ENCODE peak calls at places on chromosomes 7 and 10, in eight cellular contexts. One of them, this sample, is unnamed.

GRCh38 chr10:91347529-91347928 is 62.6 kb upstream of the HECTD2 start:
- DNase-seq in endothelial cell: no peak
- DNase-seq in endothelial cell of umbilical vein: no peak
- DNase-seq in GM12865: no peak
- DNase-seq in SK-N-SH: no peak
- DNase-seq in fibroblast of mammary gland: peak
- DNase-seq in foreskin fibroblast: peak
- DNase-seq in GM13977: no peak
- DNase-seq in this sample: no peak

GRCh38 chr7:55571534-55572377 is 546 bp downstream of the VOPP1 start:
- DNase-seq in SK-N-SH: peak
- DNase-seq in foreskin fibroblast: peak
- DNase-seq in endothelial cell of umbilical vein: peak
- DNase-seq in fibroblast of mammary gland: peak
- DNase-seq in endothelial cell: peak
- DNase-seq in GM13977: peak
- DNase-seq in GM12865: peak
- DNase-seq in this sample: peak

GRCh38 chr7:142776206-142776844 is 5.6 kb downstream of the PRSS2 start:
- DNase-seq in endothelial cell: no peak
- DNase-seq in fibroblast of mammary gland: peak
- DNase-seq in GM12865: no peak
- DNase-seq in SK-N-SH: no peak
- DNase-seq in foreskin fibroblast: peak
- DNase-seq in endothelial cell of umbilical vein: peak
- DNase-seq in GM13977: no peak
- DNase-seq in this sample: no peak

GRCh38 chr7:28698744-28699291 is 259.3 kb downstream of the TRIL start:
- DNase-seq in endothelial cell: no peak
- DNase-seq in GM12865: peak
- DNase-seq in endothelial cell of umbilical vein: no peak
- DNase-seq in foreskin fibroblast: no peak
- DNase-seq in fibroblast of mammary gland: no peak
- DNase-seq in SK-N-SH: no peak
- DNase-seq in GM13977: no peak
- DNase-seq in this sample: no peak

GRCh38 chr10:34049469-34049868 is 715.0 kb upstream of the NRP1 start:
- DNase-seq in GM13977: no peak
- DNase-seq in foreskin fibroblast: no peak
- DNase-seq in SK-N-SH: no peak
- DNase-seq in fibroblast of mammary gland: peak
- DNase-seq in GM12865: no peak
- DNase-seq in endothelial cell of umbilical vein: no peak
- DNase-seq in endothelial cell: no peak
- DNase-seq in this sample: no peak

GRCh38 chr10:33476757-33477273 is 142.3 kb upstream of the NRP1 start:
- DNase-seq in fibroblast of mammary gland: no peak
- DNase-seq in endothelial cell: no peak
- DNase-seq in GM13977: no peak
- DNase-seq in endothelial cell of umbilical vein: no peak
- DNase-seq in SK-N-SH: peak
- DNase-seq in foreskin fibroblast: no peak
- DNase-seq in GM12865: no peak
- DNase-seq in this sample: no peak

GRCh38 chr10:44978570-44979280 is at the start of gene DEPP1:
- DNase-seq in endothelial cell: peak
- DNase-seq in SK-N-SH: peak
- DNase-seq in endothelial cell of umbilical vein: peak
- DNase-seq in foreskin fibroblast: peak
- DNase-seq in GM12865: peak
- DNase-seq in fibroblast of mammary gland: peak
- DNase-seq in GM13977: no peak
- DNase-seq in this sample: peak

GRCh38 chr7:146956323-146956722 is 839.7 kb downstream of the CNTNAP2 start:
- DNase-seq in fibroblast of mammary gland: no peak
- DNase-seq in GM12865: no peak
- DNase-seq in SK-N-SH: no peak
- DNase-seq in endothelial cell: no peak
- DNase-seq in foreskin fibroblast: no peak
- DNase-seq in endothelial cell of umbilical vein: no peak
- DNase-seq in GM13977: no peak
- DNase-seq in this sample: no peak

GRCh38 chr7:66847879-66848810 is 72.9 kb upstream of the TMEM248 start:
- DNase-seq in GM12865: no peak
- DNase-seq in foreskin fibroblast: peak
- DNase-seq in endothelial cell: no peak
- DNase-seq in SK-N-SH: no peak
- DNase-seq in endothelial cell of umbilical vein: peak
- DNase-seq in GM13977: no peak
- DNase-seq in fibroblast of mammary gland: peak
- DNase-seq in this sample: no peak

GRCh38 chr10:97185326-97186058 is at the start of gene SLIT1:
- DNase-seq in fibroblast of mammary gland: no peak
- DNase-seq in foreskin fibroblast: no peak
- DNase-seq in GM13977: no peak
- DNase-seq in endothelial cell: peak
- DNase-seq in GM12865: no peak
- DNase-seq in endothelial cell of umbilical vein: no peak
- DNase-seq in SK-N-SH: peak
- DNase-seq in this sample: no peak

GRCh38 chr10:31816318-31816717 is 112.3 kb downstream of the ARHGAP12 start:
- DNase-seq in GM13977: no peak
- DNase-seq in foreskin fibroblast: peak
- DNase-seq in SK-N-SH: no peak
- DNase-seq in endothelial cell: no peak
- DNase-seq in fibroblast of mammary gland: no peak
- DNase-seq in GM12865: no peak
- DNase-seq in endothelial cell of umbilical vein: no peak
- DNase-seq in this sample: no peak

GRCh38 chr7:143507094-143507518 is 29.4 kb downstream of the TAS2R41 start:
- DNase-seq in SK-N-SH: no peak
- DNase-seq in foreskin fibroblast: no peak
- DNase-seq in endothelial cell of umbilical vein: no peak
- DNase-seq in GM13977: no peak
- DNase-seq in GM12865: no peak
- DNase-seq in fibroblast of mammary gland: peak
- DNase-seq in endothelial cell: no peak
- DNase-seq in this sample: no peak

GRCh38 chr10:98062424-98062823 is 32.0 kb upstream of the CRTAC1 start:
- DNase-seq in fibroblast of mammary gland: no peak
- DNase-seq in SK-N-SH: no peak
- DNase-seq in endothelial cell of umbilical vein: no peak
- DNase-seq in endothelial cell: no peak
- DNase-seq in GM12865: no peak
- DNase-seq in foreskin fibroblast: no peak
- DNase-seq in GM13977: no peak
- DNase-seq in this sample: no peak

GRCh38 chr10:18216482-18216881 is 76.3 kb downstream of the CACNB2 start:
- DNase-seq in GM12865: peak
- DNase-seq in endothelial cell: no peak
- DNase-seq in SK-N-SH: peak
- DNase-seq in foreskin fibroblast: peak
- DNase-seq in endothelial cell of umbilical vein: peak
- DNase-seq in GM13977: no peak
- DNase-seq in fibroblast of mammary gland: peak
- DNase-seq in this sample: no peak
- TF ChIP-seq CTCF in GM12865: peak
- TF ChIP-seq CTCF in endothelial cell: no peak
- TF ChIP-seq CTCF in SK-N-SH: peak
- TF ChIP-seq CTCF in foreskin fibroblast: peak
- TF ChIP-seq CTCF in endothelial cell of umbilical vein: peak
- TF ChIP-seq CTCF in GM13977: peak
- TF ChIP-seq CTCF in fibroblast of mammary gland: peak
- TF ChIP-seq CTCF in this sample: no peak

DNA sequence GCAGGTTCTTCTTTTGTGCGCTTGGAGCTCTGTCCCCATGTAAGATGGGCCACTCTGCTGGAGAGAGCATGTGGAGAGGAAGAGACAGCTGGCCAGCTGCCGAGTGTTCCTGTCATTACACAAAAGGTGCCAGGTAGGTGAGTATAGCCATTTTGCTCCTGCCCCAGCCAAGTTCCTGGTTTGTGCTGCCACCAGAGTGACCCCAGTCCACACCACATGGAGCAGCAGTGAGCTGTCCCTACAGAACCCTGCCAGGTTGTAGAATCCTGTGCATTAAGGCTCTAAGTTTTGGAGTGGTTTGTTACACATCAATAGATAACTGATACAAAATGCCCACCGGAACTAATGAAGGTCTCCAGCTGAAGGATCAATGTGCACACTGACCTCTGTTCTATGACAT is 84.6 kb upstream of the GHITM start:
- DNase-seq in endothelial cell: no peak
- DNase-seq in SK-N-SH: no peak
- DNase-seq in foreskin fibroblast: no peak
- DNase-seq in endothelial cell of umbilical vein: no peak
- DNase-seq in GM13977: no peak
- DNase-seq in fibroblast of mammary gland: no peak
- DNase-seq in GM12865: no peak
- DNase-seq in this sample: no peak
- TF ChIP-seq CTCF in endothelial cell: no peak
- TF ChIP-seq CTCF in SK-N-SH: no peak
- TF ChIP-seq CTCF in foreskin fibroblast: no peak
- TF ChIP-seq CTCF in endothelial cell of umbilical vein: no peak
- TF ChIP-seq CTCF in GM13977: peak
- TF ChIP-seq CTCF in fibroblast of mammary gland: no peak
- TF ChIP-seq CTCF in GM12865: no peak
- TF ChIP-seq CTCF in this sample: no peak

GRCh38 chr10:14604181-14605142 is 170.2 kb downstream of the FAM107B start:
- DNase-seq in GM12865: peak
- DNase-seq in GM13977: peak
- DNase-seq in endothelial cell: peak
- DNase-seq in endothelial cell of umbilical vein: peak
- DNase-seq in SK-N-SH: peak
- DNase-seq in fibroblast of mammary gland: peak
- DNase-seq in foreskin fibroblast: peak
- DNase-seq in this sample: peak

GRCh38 chr10:14603539-14604102 is 171.1 kb downstream of the FAM107B start:
- DNase-seq in SK-N-SH: peak
- DNase-seq in GM13977: no peak
- DNase-seq in foreskin fibroblast: peak
- DNase-seq in endothelial cell of umbilical vein: no peak
- DNase-seq in endothelial cell: no peak
- DNase-seq in fibroblast of mammary gland: no peak
- DNase-seq in GM12865: no peak
- DNase-seq in this sample: no peak

GRCh38 chr10:14600065-14600464 is 174.6 kb downstream of the FAM107B start:
- DNase-seq in GM12865: no peak
- DNase-seq in GM13977: no peak
- DNase-seq in endothelial cell of umbilical vein: no peak
- DNase-seq in endothelial cell: no peak
- DNase-seq in foreskin fibroblast: no peak
- DNase-seq in fibroblast of mammary gland: no peak
- DNase-seq in SK-N-SH: no peak
- DNase-seq in this sample: no peak

GRCh38 chr10:14602807-14603538 is 171.7 kb downstream of the FAM107B start:
- DNase-seq in endothelial cell of umbilical vein: peak
- DNase-seq in GM13977: no peak
- DNase-seq in GM12865: no peak
- DNase-seq in fibroblast of mammary gland: no peak
- DNase-seq in foreskin fibroblast: no peak
- DNase-seq in endothelial cell: no peak
- DNase-seq in SK-N-SH: no peak
- DNase-seq in this sample: no peak

GRCh38 chr10:14601872-14602725 is 172.6 kb downstream of the FAM107B start:
- DNase-seq in fibroblast of mammary gland: peak
- DNase-seq in endothelial cell: no peak
- DNase-seq in SK-N-SH: no peak
- DNase-seq in GM12865: peak
- DNase-seq in endothelial cell of umbilical vein: peak
- DNase-seq in GM13977: peak
- DNase-seq in foreskin fibroblast: peak
- DNase-seq in this sample: peak
- TF ChIP-seq CTCF in fibroblast of mammary gland: no peak
- TF ChIP-seq CTCF in endothelial cell: no peak
- TF ChIP-seq CTCF in SK-N-SH: no peak
- TF ChIP-seq CTCF in GM12865: no peak
- TF ChIP-seq CTCF in endothelial cell of umbilical vein: peak
- TF ChIP-seq CTCF in GM13977: peak
- TF ChIP-seq CTCF in foreskin fibroblast: no peak
- TF ChIP-seq CTCF in this sample: no peak

GRCh38 chr10:3290550-3290949 is 118.0 kb upstream of the PITRM1 start:
- DNase-seq in GM12865: no peak
- DNase-seq in endothelial cell: no peak
- DNase-seq in fibroblast of mammary gland: no peak
- DNase-seq in GM13977: no peak
- DNase-seq in SK-N-SH: no peak
- DNase-seq in foreskin fibroblast: no peak
- DNase-seq in endothelial cell of umbilical vein: no peak
- DNase-seq in this sample: peak

GRCh38 chr10:3281911-3282310 is 109.3 kb upstream of the PITRM1 start:
- DNase-seq in GM12865: no peak
- DNase-seq in foreskin fibroblast: no peak
- DNase-seq in SK-N-SH: no peak
- DNase-seq in GM13977: no peak
- DNase-seq in endothelial cell: no peak
- DNase-seq in fibroblast of mammary gland: no peak
- DNase-seq in endothelial cell of umbilical vein: no peak
- DNase-seq in this sample: no peak

GRCh38 chr10:3292601-3293000 is 120.0 kb upstream of the PITRM1 start:
- DNase-seq in GM12865: no peak
- DNase-seq in foreskin fibroblast: peak
- DNase-seq in fibroblast of mammary gland: peak
- DNase-seq in endothelial cell of umbilical vein: peak
- DNase-seq in GM13977: no peak
- DNase-seq in endothelial cell: no peak
- DNase-seq in SK-N-SH: no peak
- DNase-seq in this sample: no peak

GRCh38 chr10:3282341-3282740 is 109.8 kb upstream of the PITRM1 start:
- DNase-seq in GM12865: no peak
- DNase-seq in SK-N-SH: no peak
- DNase-seq in GM13977: no peak
- DNase-seq in fibroblast of mammary gland: no peak
- DNase-seq in endothelial cell of umbilical vein: peak
- DNase-seq in endothelial cell: no peak
- DNase-seq in foreskin fibroblast: no peak
- DNase-seq in this sample: no peak

DNA sequence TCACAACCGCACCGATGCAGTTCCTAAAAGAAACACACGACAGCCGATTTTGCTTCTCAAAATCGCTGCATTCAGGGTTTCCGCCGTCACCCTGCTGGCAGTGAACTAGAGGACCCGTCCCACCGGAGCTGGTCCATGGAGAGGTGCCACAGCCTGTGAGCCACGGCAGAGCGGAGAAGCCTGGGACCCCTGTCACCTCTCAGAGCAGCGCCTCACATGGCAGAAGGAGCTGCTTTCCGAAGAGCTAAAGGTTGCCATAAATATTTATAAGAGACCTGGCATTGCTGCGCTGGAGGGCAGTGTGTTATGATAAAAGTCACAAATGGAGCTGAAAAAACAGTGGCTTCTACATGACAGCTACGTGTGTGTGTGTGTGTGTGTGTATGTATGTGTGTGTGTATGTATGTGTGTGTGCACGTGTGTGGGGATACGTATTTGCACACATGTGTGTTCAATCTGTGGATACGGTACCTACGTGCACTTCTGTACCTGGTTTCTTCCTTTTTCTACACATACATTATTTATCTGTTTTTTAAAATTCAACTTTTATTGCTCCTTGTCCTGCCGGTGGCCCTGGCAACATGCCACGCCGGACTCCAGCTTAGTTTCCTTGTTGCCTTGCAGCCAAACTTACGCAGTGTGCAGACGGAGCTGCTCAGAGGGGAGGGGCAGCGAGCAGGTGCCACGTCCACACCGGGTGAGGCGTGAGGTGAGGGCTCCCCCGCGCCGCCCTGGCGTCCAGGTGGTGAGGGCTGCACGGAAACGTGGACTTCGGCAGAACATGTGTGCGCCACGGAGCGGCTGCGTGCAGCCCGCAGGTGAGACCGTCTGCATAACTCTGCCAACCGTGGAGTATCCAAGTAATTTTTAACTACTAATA is 115.2 kb upstream of the PITRM1 start:
- DNase-seq in GM13977: no peak
- DNase-seq in endothelial cell of umbilical vein: no peak
- DNase-seq in GM12865: no peak
- DNase-seq in foreskin fibroblast: no peak
- DNase-seq in SK-N-SH: no peak
- DNase-seq in fibroblast of mammary gland: no peak
- DNase-seq in endothelial cell: no peak
- DNase-seq in this sample: no peak
- TF ChIP-seq CTCF in GM13977: no peak
- TF ChIP-seq CTCF in endothelial cell of umbilical vein: no peak
- TF ChIP-seq CTCF in GM12865: no peak
- TF ChIP-seq CTCF in foreskin fibroblast: no peak
- TF ChIP-seq CTCF in SK-N-SH: no peak
- TF ChIP-seq CTCF in fibroblast of mammary gland: no peak
- TF ChIP-seq CTCF in endothelial cell: no peak
- TF ChIP-seq CTCF in this sample: no peak